ENCODE peak calls at places on chromosomes 2 and 18, in four cellular contexts. Y is anterior cingulate cortex; A is naive thymus-derived CD8-positive, alpha-beta T cell; D is ELR. Q is an unnamed sample.

GRCh38 chr2:85741811-85742507 is 11.8 kb upstream of the ATOH8 start:
- DNase-seq in Y (peak), A (no peak), D (peak), Q (no peak)

GRCh38 chr2:190169221-190170072 is 106.9 kb upstream of the MSTN start:
- DNase-seq in Y (no peak), A (no peak), D (no peak), Q (no peak)

GRCh38 chr18:47730795-47731194 is 199.7 kb downstream of the SMAD2 start:
- DNase-seq in Y (no peak), A (no peak), D (peak), Q (no peak)

GRCh38 chr2:59276033-59276432 is 1034.9 kb upstream of the FANCL start:
- DNase-seq in Y (no peak), A (no peak), D (no peak), Q (no peak)

GRCh38 chr2:237967463-237967871 is 653 bp downstream of the UBE2F start:
- DNase-seq in Y (no peak), A (no peak), D (peak), Q (no peak)

GRCh38 chr18:58819051-58819450 is 45.6 kb upstream of the ZNF532 start:
- DNase-seq in Y (no peak), A (peak), D (no peak), Q (no peak)

GRCh38 chr2:47344890-47345583 is 57.9 kb upstream of the MSH2 start:
- DNase-seq in Y (peak), A (no peak), D (peak), Q (peak)

GRCh38 chr2:32479993-32480392 is 123.2 kb downstream of the BIRC6 start:
- DNase-seq in Y (no peak), A (no peak), D (no peak), Q (no peak)

GRCh38 chr2:237923507-237924163 is 43.2 kb upstream of the UBE2F start:
- DNase-seq in Y (no peak), A (peak), D (peak), Q (peak)

GRCh38 chr2:237497820-237498128 is 10.7 kb downstream of the MLPH start:
- DNase-seq in Y (no peak), A (no peak), D (no peak), Q (no peak)

GRCh38 chr2:30768708-30769580 is 38.3 kb downstream of the CAPN13 start:
- DNase-seq in Y (no peak), A (no peak), D (no peak), Q (no peak)

GRCh38 chr2:209236369-209236768 is 187.5 kb upstream of the MAP2 start:
- DNase-seq in Y (no peak), A (no peak), D (no peak), Q (no peak)

GRCh38 chr2:176461686-176462376 is 192.6 kb downstream of the MTX2 start:
- DNase-seq in Y (no peak), A (no peak), D (peak), Q (no peak)

GRCh38 chr2:190023860-190024259 is 38.7 kb downstream of the MSTN start:
- DNase-seq in Y (no peak), A (peak), D (peak), Q (peak)